ENCODE peak calls at places on chromosomes 11 and 22, in four cellular contexts. One of them, this sample, is unnamed.

GRCh38 chr11:1458340-1459218 is 28.0 kb downstream of the MOB2 start:
- DNase-seq in uterus: peak; percentile 91
- DNase-seq in gastrocnemius medialis: no peak
- DNase-seq in choroid plexus epithelial cell: peak; percentile 31
- DNase-seq in this sample: peak; percentile 85

GRCh38 chr11:2311456-2312201 is 9.8 kb downstream of the TSPAN32 start:
- DNase-seq in uterus: no peak
- DNase-seq in gastrocnemius medialis: no peak
- DNase-seq in choroid plexus epithelial cell: no peak
- DNase-seq in this sample: no peak

GRCh38 chr11:126599498-126599897 is 244.0 kb downstream of the ST3GAL4 start:
- DNase-seq in uterus: no peak
- DNase-seq in gastrocnemius medialis: no peak
- DNase-seq in choroid plexus epithelial cell: no peak
- DNase-seq in this sample: no peak

GRCh38 chr11:71127806-71128205 is 124.6 kb downstream of the SHANK2 start:
- DNase-seq in uterus: no peak
- DNase-seq in gastrocnemius medialis: no peak
- DNase-seq in choroid plexus epithelial cell: no peak
- DNase-seq in this sample: no peak

GRCh38 chr11:93236741-93237675 is 39.2 kb upstream of the SLC36A4 start:
- DNase-seq in uterus: no peak
- DNase-seq in gastrocnemius medialis: no peak
- DNase-seq in choroid plexus epithelial cell: peak; percentile 73
- DNase-seq in this sample: no peak

GRCh38 chr11:41051919-41052630 is 407.4 kb downstream of the LRRC4C start:
- DNase-seq in uterus: no peak
- DNase-seq in gastrocnemius medialis: no peak
- DNase-seq in choroid plexus epithelial cell: no peak
- DNase-seq in this sample: no peak

GRCh38 chr22:41589260-41589600 is 410 bp downstream of the PMM1 start:
- DNase-seq in uterus: no peak
- DNase-seq in gastrocnemius medialis: no peak
- DNase-seq in choroid plexus epithelial cell: peak; percentile 39
- DNase-seq in this sample: peak; percentile 34

GRCh38 chr22:33747576-33748180 is 172.6 kb downstream of the LARGE1 start:
- DNase-seq in uterus: no peak
- DNase-seq in gastrocnemius medialis: no peak
- DNase-seq in choroid plexus epithelial cell: no peak
- DNase-seq in this sample: no peak

GRCh38 chr11:86703992-86704391 is 31.6 kb upstream of the ME3 start:
- DNase-seq in uterus: no peak
- DNase-seq in gastrocnemius medialis: no peak
- DNase-seq in choroid plexus epithelial cell: no peak
- DNase-seq in this sample: no peak

GRCh38 chr22:37896181-37896592 is 9.9 kb upstream of the MICALL1 start:
- DNase-seq in uterus: no peak
- DNase-seq in gastrocnemius medialis: no peak
- DNase-seq in choroid plexus epithelial cell: peak; percentile 71
- DNase-seq in this sample: no peak

DNA sequence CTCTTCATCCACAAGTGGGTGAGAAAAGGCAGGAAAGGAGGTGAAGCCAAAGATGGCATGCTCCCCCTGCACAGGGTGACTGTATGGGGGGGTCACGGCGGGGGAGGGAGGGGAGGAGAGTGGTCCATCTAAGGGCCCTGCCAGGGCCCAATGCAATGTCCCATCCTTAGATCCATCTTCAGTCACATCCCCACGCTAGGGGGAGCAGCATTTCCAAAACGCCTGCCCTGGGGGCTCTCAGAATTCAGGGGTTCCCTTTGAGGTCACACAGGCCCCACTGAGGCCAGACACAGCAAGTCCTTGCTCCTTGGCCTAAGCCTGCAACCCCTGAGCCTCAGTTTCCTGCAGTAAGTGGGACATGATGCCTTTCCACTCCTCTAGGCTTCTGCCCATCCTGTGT is 52.4 kb downstream of the RTN4R start:
- DNase-seq in uterus: no peak
- DNase-seq in gastrocnemius medialis: no peak
- DNase-seq in choroid plexus epithelial cell: no peak
- DNase-seq in this sample: no peak
- TF ChIP-seq CTCF in uterus: no peak
- TF ChIP-seq CTCF in gastrocnemius medialis: no peak
- TF ChIP-seq CTCF in choroid plexus epithelial cell: peak; percentile 9
- TF ChIP-seq CTCF in this sample: no peak

GRCh38 chr11:62400281-62400680 is 18.6 kb upstream of the SCGB1A1 start:
- DNase-seq in uterus: peak; percentile 52
- DNase-seq in gastrocnemius medialis: no peak
- DNase-seq in choroid plexus epithelial cell: no peak
- DNase-seq in this sample: no peak

GRCh38 chr11:62399868-62400245 is 19.0 kb upstream of the SCGB1A1 start:
- DNase-seq in uterus: peak; percentile 59
- DNase-seq in gastrocnemius medialis: no peak
- DNase-seq in choroid plexus epithelial cell: no peak
- DNase-seq in this sample: no peak

GRCh38 chr11:62398011-62398994 is 20.5 kb upstream of the SCGB1A1 start:
- DNase-seq in uterus: peak; percentile 79
- DNase-seq in gastrocnemius medialis: peak; percentile 31
- DNase-seq in choroid plexus epithelial cell: no peak
- DNase-seq in this sample: no peak

GRCh38 chr11:62400760-62401159 is 18.1 kb upstream of the SCGB1A1 start:
- DNase-seq in uterus: peak; percentile 94
- DNase-seq in gastrocnemius medialis: peak; percentile 80
- DNase-seq in choroid plexus epithelial cell: peak; percentile 59
- DNase-seq in this sample: peak; percentile 50

GRCh38 chr11:62399172-62399867 is 19.5 kb upstream of the SCGB1A1 start:
- DNase-seq in uterus: peak; percentile 57
- DNase-seq in gastrocnemius medialis: no peak
- DNase-seq in choroid plexus epithelial cell: peak; percentile 81
- DNase-seq in this sample: no peak
- TF ChIP-seq CTCF in uterus: no peak
- TF ChIP-seq CTCF in gastrocnemius medialis: no peak
- TF ChIP-seq CTCF in choroid plexus epithelial cell: no peak
- TF ChIP-seq CTCF in this sample: no peak

DNA sequence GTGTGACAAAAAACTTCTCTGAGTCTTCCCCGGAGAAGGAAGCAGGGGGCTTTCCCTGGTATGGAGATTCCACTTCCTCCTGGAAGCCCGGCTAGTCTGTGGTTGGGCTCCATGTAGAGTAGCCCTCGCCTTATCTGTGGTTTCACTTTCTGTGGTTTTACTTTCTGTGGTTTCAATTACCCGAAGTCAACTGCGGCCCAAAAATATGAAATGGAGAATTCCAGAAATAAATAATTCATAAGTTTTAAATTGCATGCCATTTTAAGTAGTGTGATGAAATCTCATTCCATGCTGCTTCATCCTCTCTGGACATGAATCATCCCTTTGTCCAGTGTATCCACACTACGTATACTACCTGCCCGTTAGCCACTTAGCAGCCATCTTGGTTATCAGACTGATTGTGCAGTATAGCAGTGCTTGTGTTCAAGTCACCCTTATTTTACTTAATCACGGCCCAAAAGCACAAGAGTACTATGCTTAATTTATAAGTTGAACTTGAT is 275.0 kb upstream of the SESN3 start:
- DNase-seq in uterus: no peak
- DNase-seq in gastrocnemius medialis: no peak
- DNase-seq in choroid plexus epithelial cell: peak; percentile 85
- DNase-seq in this sample: no peak
- TF ChIP-seq CTCF in uterus: no peak
- TF ChIP-seq CTCF in gastrocnemius medialis: no peak
- TF ChIP-seq CTCF in choroid plexus epithelial cell: no peak
- TF ChIP-seq CTCF in this sample: no peak

DNA sequence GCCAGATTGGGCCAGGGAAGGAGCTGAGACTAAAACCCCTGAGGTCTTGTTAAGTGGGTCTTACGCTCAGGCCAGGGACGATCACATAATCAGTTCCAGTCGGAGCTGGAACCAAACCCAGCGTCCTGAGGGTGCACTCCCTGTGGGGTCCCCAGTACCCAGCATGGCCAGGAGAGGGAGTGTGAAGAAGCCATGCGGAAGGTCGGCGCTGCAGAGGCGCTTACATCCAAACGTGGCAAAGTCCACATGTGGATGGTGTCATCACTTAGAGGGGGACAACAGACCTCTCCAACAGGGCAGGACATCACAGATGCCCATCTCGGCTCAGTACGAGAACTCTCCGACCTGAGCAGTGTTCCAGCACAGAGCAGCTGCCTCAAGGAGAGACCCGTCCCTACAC is 8.3 kb downstream of the ATP5MGL start:
- DNase-seq in uterus: no peak
- DNase-seq in gastrocnemius medialis: peak; percentile 16
- DNase-seq in choroid plexus epithelial cell: peak; percentile 26
- DNase-seq in this sample: no peak
- TF ChIP-seq CTCF in uterus: no peak
- TF ChIP-seq CTCF in gastrocnemius medialis: no peak
- TF ChIP-seq CTCF in choroid plexus epithelial cell: peak; percentile 60
- TF ChIP-seq CTCF in this sample: no peak

GRCh38 chr11:113693030-113693429 is 13.1 kb downstream of the TMPRSS5 start:
- DNase-seq in uterus: no peak
- DNase-seq in gastrocnemius medialis: no peak
- DNase-seq in choroid plexus epithelial cell: no peak
- DNase-seq in this sample: no peak

GRCh38 chr11:113695207-113695606 is 10.9 kb downstream of the TMPRSS5 start:
- DNase-seq in uterus: no peak
- DNase-seq in gastrocnemius medialis: no peak
- DNase-seq in choroid plexus epithelial cell: no peak
- DNase-seq in this sample: no peak

GRCh38 chr11:113694390-113694789 is 11.7 kb downstream of the TMPRSS5 start:
- DNase-seq in uterus: no peak
- DNase-seq in gastrocnemius medialis: no peak
- DNase-seq in choroid plexus epithelial cell: no peak
- DNase-seq in this sample: no peak

GRCh38 chr11:113689711-113690618 is 16.1 kb downstream of the TMPRSS5 start:
- DNase-seq in uterus: no peak
- DNase-seq in gastrocnemius medialis: no peak
- DNase-seq in choroid plexus epithelial cell: no peak
- DNase-seq in this sample: no peak

DNA sequence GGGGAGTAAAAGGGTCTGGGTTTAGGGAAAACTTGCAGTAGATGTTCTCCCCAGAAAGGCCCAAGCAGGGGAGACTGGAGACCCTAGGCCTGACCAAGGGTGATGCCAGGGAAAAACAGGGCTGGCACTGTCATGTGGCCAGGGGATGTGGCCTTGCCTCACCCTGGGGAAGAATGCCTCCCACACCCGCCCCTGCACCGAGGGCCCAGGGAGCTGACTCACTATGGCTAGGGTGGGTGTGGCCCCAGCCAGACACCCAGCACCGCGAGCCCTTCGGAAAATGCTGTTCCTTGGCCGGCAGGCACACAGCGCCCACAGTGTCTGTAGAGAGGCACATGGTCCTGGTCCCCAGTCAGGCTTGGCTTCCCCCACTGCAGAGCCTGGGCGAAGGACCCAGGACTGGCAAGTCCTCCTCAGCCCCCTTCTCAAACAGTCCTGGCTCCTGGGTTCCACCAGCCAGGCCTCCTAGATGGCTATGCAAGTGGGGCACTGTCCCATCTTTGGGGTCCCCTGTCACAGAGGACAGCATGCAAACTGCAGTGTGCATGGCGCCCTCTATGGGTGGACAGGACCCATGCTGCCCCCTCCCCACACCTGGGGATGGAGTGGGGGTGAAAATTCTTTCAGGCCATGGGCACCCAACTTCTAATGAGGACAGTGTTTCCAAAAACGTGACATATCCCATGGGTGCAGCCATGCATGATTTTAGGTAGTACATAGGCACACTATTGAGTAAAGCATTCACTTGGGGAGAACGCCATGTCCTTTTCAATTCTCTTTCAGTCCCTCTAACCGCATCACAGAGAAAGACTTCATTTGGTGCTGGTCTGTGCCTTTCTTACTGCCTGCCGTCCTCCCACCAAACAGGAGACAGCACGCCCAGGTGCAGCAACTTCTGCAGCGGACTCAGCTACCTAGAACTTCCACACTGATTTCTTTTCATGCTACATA is 15.2 kb downstream of the TMPRSS5 start:
- DNase-seq in uterus: no peak
- DNase-seq in gastrocnemius medialis: peak; percentile 73
- DNase-seq in choroid plexus epithelial cell: peak; percentile 52
- DNase-seq in this sample: no peak
- TF ChIP-seq CTCF in uterus: no peak
- TF ChIP-seq CTCF in gastrocnemius medialis: no peak
- TF ChIP-seq CTCF in choroid plexus epithelial cell: peak; percentile 44
- TF ChIP-seq CTCF in this sample: no peak

DNA sequence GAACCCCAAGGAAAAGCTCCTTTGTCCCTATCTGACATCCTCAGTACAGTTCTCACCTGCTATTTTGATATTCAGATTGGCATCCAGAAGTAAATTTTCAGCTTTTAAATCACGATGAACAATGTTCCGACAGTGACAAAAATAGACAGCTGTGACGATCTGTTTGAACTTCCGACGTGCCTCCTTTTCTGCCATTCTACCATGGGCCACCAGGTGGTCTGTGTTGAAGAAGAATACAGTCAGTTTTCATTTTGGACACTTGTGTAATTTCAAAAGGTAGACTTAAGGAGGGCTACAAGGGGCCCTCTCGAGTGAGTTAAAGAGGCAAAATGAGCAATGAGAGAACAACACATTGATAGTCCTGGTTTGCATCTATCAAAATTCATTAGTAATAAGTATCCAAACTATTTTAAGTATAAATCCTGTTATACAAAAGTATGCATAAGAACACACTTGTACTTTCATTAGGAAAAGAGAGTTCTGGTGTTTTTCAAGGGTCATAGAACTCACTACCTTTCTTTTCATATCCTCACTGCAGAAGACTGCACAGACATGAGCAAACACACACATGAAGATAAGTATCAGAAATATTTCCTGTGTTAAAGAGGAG is 89.8 kb upstream of the APOA1 start:
- DNase-seq in uterus: no peak
- DNase-seq in gastrocnemius medialis: no peak
- DNase-seq in choroid plexus epithelial cell: peak; percentile 11
- DNase-seq in this sample: no peak
- TF ChIP-seq CTCF in uterus: peak; percentile 26
- TF ChIP-seq CTCF in gastrocnemius medialis: no peak
- TF ChIP-seq CTCF in choroid plexus epithelial cell: peak; percentile 55
- TF ChIP-seq CTCF in this sample: no peak